ENCODE peak calls at places on chromosomes 7 and 10, in nine cellular contexts. One of them, this sample, is unnamed. For H3K79me2, the result is how much of the 10 kb centered on the place peaks cover.

GRCh38 chr7:41745451-41745850 is 42.6 kb upstream of the INHBA start:
- DNase-seq in GM23248: peak
- DNase-seq in PC-9: no peak
- DNase-seq in GM23338: no peak
- DNase-seq in neural progenitor cell: no peak
- DNase-seq in mammary epithelial cell: no peak
- DNase-seq in H1: no peak
- DNase-seq in HCT116: no peak
- DNase-seq in astrocyte: peak
- DNase-seq in this sample: peak

GRCh38 chr7:93921607-93922446 is at the start of gene GNG11:
- DNase-seq in GM23248: peak
- DNase-seq in PC-9: no peak
- DNase-seq in GM23338: peak
- DNase-seq in neural progenitor cell: peak
- DNase-seq in mammary epithelial cell: peak
- DNase-seq in H1: peak
- DNase-seq in HCT116: no peak
- DNase-seq in astrocyte: peak
- DNase-seq in this sample: peak

GRCh38 chr7:157978766-157979165 is 608.9 kb downstream of the PTPRN2 start:
- DNase-seq in GM23248: no peak
- DNase-seq in PC-9: no peak
- DNase-seq in GM23338: no peak
- DNase-seq in neural progenitor cell: no peak
- DNase-seq in mammary epithelial cell: no peak
- DNase-seq in H1: no peak
- DNase-seq in HCT116: no peak
- DNase-seq in astrocyte: no peak
- DNase-seq in this sample: no peak

GRCh38 chr10:7085913-7086589 is 324.8 kb downstream of the SFMBT2 start:
- DNase-seq in GM23248: peak
- DNase-seq in PC-9: no peak
- DNase-seq in GM23338: peak
- DNase-seq in neural progenitor cell: peak
- DNase-seq in mammary epithelial cell: peak
- DNase-seq in H1: no peak
- DNase-seq in HCT116: no peak
- DNase-seq in astrocyte: peak
- DNase-seq in this sample: peak

GRCh38 chr10:1063232-1063862 is 7.2 kb downstream of the WDR37 start:
- DNase-seq in GM23248: no peak
- DNase-seq in PC-9: no peak
- DNase-seq in GM23338: no peak
- DNase-seq in neural progenitor cell: no peak
- DNase-seq in mammary epithelial cell: no peak
- DNase-seq in H1: no peak
- DNase-seq in HCT116: no peak
- DNase-seq in astrocyte: no peak
- DNase-seq in this sample: no peak

GRCh38 chr7:103630318-103630717 is 184.3 kb upstream of the SLC26A5 start:
- DNase-seq in GM23248: peak
- DNase-seq in PC-9: peak
- DNase-seq in GM23338: no peak
- DNase-seq in neural progenitor cell: no peak
- DNase-seq in mammary epithelial cell: no peak
- DNase-seq in H1: no peak
- DNase-seq in HCT116: no peak
- DNase-seq in astrocyte: peak
- DNase-seq in this sample: peak

GRCh38 chr7:1259621-1260020 is 26.9 kb downstream of the UNCX start:
- DNase-seq in GM23248: no peak
- DNase-seq in PC-9: no peak
- DNase-seq in GM23338: no peak
- DNase-seq in neural progenitor cell: no peak
- DNase-seq in mammary epithelial cell: no peak
- DNase-seq in H1: no peak
- DNase-seq in HCT116: no peak
- DNase-seq in astrocyte: no peak
- DNase-seq in this sample: no peak

GRCh38 chr10:61378865-61379264 is 74.3 kb downstream of the TMEM26 start:
- DNase-seq in GM23248: no peak
- DNase-seq in PC-9: no peak
- DNase-seq in GM23338: no peak
- DNase-seq in neural progenitor cell: no peak
- DNase-seq in mammary epithelial cell: no peak
- DNase-seq in H1: no peak
- DNase-seq in HCT116: no peak
- DNase-seq in astrocyte: no peak
- DNase-seq in this sample: no peak

GRCh38 chr7:76512941-76513816 is 2.8 kb downstream of the UPK3B start:
- DNase-seq in GM23248: peak
- DNase-seq in PC-9: peak
- DNase-seq in GM23338: peak
- DNase-seq in neural progenitor cell: peak
- DNase-seq in mammary epithelial cell: no peak
- DNase-seq in H1: no peak
- DNase-seq in HCT116: peak
- DNase-seq in astrocyte: no peak
- DNase-seq in this sample: no peak

GRCh38 chr10:116049158-116049557 is 223.8 kb downstream of the GFRA1 start:
- DNase-seq in GM23248: no peak
- DNase-seq in PC-9: no peak
- DNase-seq in GM23338: no peak
- DNase-seq in neural progenitor cell: no peak
- DNase-seq in mammary epithelial cell: no peak
- DNase-seq in H1: no peak
- DNase-seq in HCT116: no peak
- DNase-seq in astrocyte: no peak
- DNase-seq in this sample: no peak

GRCh38 chr10:5071411-5072198 is 22.6 kb upstream of the AKR1C3 start:
- DNase-seq in GM23248: peak
- DNase-seq in PC-9: peak
- DNase-seq in GM23338: peak
- DNase-seq in neural progenitor cell: peak
- DNase-seq in mammary epithelial cell: peak
- DNase-seq in H1: no peak
- DNase-seq in HCT116: no peak
- DNase-seq in astrocyte: peak
- DNase-seq in this sample: peak

GRCh38 chr7:1668486-1668931 is 1.6 kb upstream of the ELFN1 start:
- DNase-seq in GM23248: no peak
- DNase-seq in PC-9: no peak
- DNase-seq in GM23338: peak
- DNase-seq in neural progenitor cell: peak
- DNase-seq in mammary epithelial cell: no peak
- DNase-seq in H1: no peak
- DNase-seq in HCT116: no peak
- DNase-seq in astrocyte: no peak
- DNase-seq in this sample: peak

GRCh38 chr10:127990846-127991542 is 84.1 kb downstream of the PTPRE start:
- DNase-seq in GM23248: peak
- DNase-seq in PC-9: peak
- DNase-seq in GM23338: no peak
- DNase-seq in neural progenitor cell: no peak
- DNase-seq in mammary epithelial cell: peak
- DNase-seq in H1: no peak
- DNase-seq in HCT116: peak
- DNase-seq in astrocyte: peak
- DNase-seq in this sample: peak

GRCh38 chr7:80379034-80379433 is 132.8 kb downstream of the GNAT3 start:
- DNase-seq in GM23248: peak
- DNase-seq in PC-9: no peak
- DNase-seq in GM23338: no peak
- DNase-seq in neural progenitor cell: no peak
- DNase-seq in mammary epithelial cell: peak
- DNase-seq in H1: no peak
- DNase-seq in HCT116: no peak
- DNase-seq in astrocyte: peak
- DNase-seq in this sample: peak

GRCh38 chr7:9557853-9558252 is 1124.4 kb downstream of the NXPH1 start:
- DNase-seq in GM23248: no peak
- DNase-seq in PC-9: no peak
- DNase-seq in GM23338: no peak
- DNase-seq in neural progenitor cell: no peak
- DNase-seq in mammary epithelial cell: no peak
- DNase-seq in H1: no peak
- DNase-seq in HCT116: no peak
- DNase-seq in astrocyte: no peak
- DNase-seq in this sample: no peak
- H2AFZ ChIP-seq in GM23248: no peak
- H2AFZ ChIP-seq in PC-9: no peak
- H2AFZ ChIP-seq in GM23338: no peak
- H2AFZ ChIP-seq in neural progenitor cell: peak
- H2AFZ ChIP-seq in mammary epithelial cell: no peak
- H2AFZ ChIP-seq in H1: no peak
- H2AFZ ChIP-seq in HCT116: no peak
- H2AFZ ChIP-seq in astrocyte: no peak
- H2AFZ ChIP-seq in this sample: no peak

GRCh38 chr10:31031205-31031665 is 430 bp downstream of the ZNF438 start:
- DNase-seq in GM23248: peak
- DNase-seq in PC-9: no peak
- DNase-seq in GM23338: no peak
- DNase-seq in neural progenitor cell: no peak
- DNase-seq in mammary epithelial cell: peak
- DNase-seq in H1: no peak
- DNase-seq in HCT116: no peak
- DNase-seq in astrocyte: no peak
- DNase-seq in this sample: no peak

GRCh38 chr10:31028076-31028475 is 3.6 kb downstream of the ZNF438 start:
- DNase-seq in GM23248: peak
- DNase-seq in PC-9: no peak
- DNase-seq in GM23338: no peak
- DNase-seq in neural progenitor cell: no peak
- DNase-seq in mammary epithelial cell: peak
- DNase-seq in H1: no peak
- DNase-seq in HCT116: no peak
- DNase-seq in astrocyte: no peak
- DNase-seq in this sample: no peak

GRCh38 chr10:31030800-31031199 is 865 bp downstream of the ZNF438 start:
- DNase-seq in GM23248: no peak
- DNase-seq in PC-9: no peak
- DNase-seq in GM23338: no peak
- DNase-seq in neural progenitor cell: peak
- DNase-seq in mammary epithelial cell: no peak
- DNase-seq in H1: no peak
- DNase-seq in HCT116: no peak
- DNase-seq in astrocyte: no peak
- DNase-seq in this sample: no peak

GRCh38 chr10:31031666-31032514 is at the start of gene ZNF438:
- DNase-seq in GM23248: peak
- DNase-seq in PC-9: peak
- DNase-seq in GM23338: peak
- DNase-seq in neural progenitor cell: peak
- DNase-seq in mammary epithelial cell: peak
- DNase-seq in H1: peak
- DNase-seq in HCT116: peak
- DNase-seq in astrocyte: peak
- DNase-seq in this sample: peak

GRCh38 chr10:31030216-31030615 is 1.4 kb downstream of the ZNF438 start:
- DNase-seq in GM23248: peak
- DNase-seq in PC-9: no peak
- DNase-seq in GM23338: no peak
- DNase-seq in neural progenitor cell: no peak
- DNase-seq in mammary epithelial cell: no peak
- DNase-seq in H1: no peak
- DNase-seq in HCT116: no peak
- DNase-seq in astrocyte: peak
- DNase-seq in this sample: peak
- H3K4me3 ChIP-seq in GM23248: peak
- H3K4me3 ChIP-seq in PC-9: no peak
- H3K4me3 ChIP-seq in GM23338: peak
- H3K4me3 ChIP-seq in neural progenitor cell: no peak
- H3K4me3 ChIP-seq in mammary epithelial cell: no peak
- H3K4me3 ChIP-seq in H1: no peak
- H3K4me3 ChIP-seq in HCT116: no peak
- H3K4me3 ChIP-seq in astrocyte: no peak
- H3K4me3 ChIP-seq in this sample: no peak

GRCh38 chr7:77538186-77538907 is 1.3 kb downstream of the PTPN12 start:
- DNase-seq in GM23248: peak
- DNase-seq in PC-9: peak
- DNase-seq in GM23338: peak
- DNase-seq in neural progenitor cell: peak
- DNase-seq in mammary epithelial cell: peak
- DNase-seq in H1: peak
- DNase-seq in HCT116: peak
- DNase-seq in astrocyte: peak
- DNase-seq in this sample: peak
- H3K79me2 ChIP-seq in GM23248: half or more
- H3K79me2 ChIP-seq in PC-9: half or more
- H3K79me2 ChIP-seq in GM23338: half or more
- H3K79me2 ChIP-seq in neural progenitor cell: half or more
- H3K79me2 ChIP-seq in mammary epithelial cell: half or more
- H3K79me2 ChIP-seq in H1: under half
- H3K79me2 ChIP-seq in HCT116: half or more
- H3K79me2 ChIP-seq in astrocyte: half or more
- H3K79me2 ChIP-seq in this sample: half or more

GRCh38 chr7:19133891-19134290 is 11.3 kb downstream of the FERD3L start:
- DNase-seq in GM23248: peak
- DNase-seq in PC-9: no peak
- DNase-seq in GM23338: no peak
- DNase-seq in neural progenitor cell: no peak
- DNase-seq in mammary epithelial cell: no peak
- DNase-seq in H1: no peak
- DNase-seq in HCT116: no peak
- DNase-seq in astrocyte: no peak
- DNase-seq in this sample: no peak
- H2AFZ ChIP-seq in GM23248: no peak
- H2AFZ ChIP-seq in PC-9: no peak
- H2AFZ ChIP-seq in GM23338: no peak
- H2AFZ ChIP-seq in neural progenitor cell: no peak
- H2AFZ ChIP-seq in mammary epithelial cell: no peak
- H2AFZ ChIP-seq in H1: no peak
- H2AFZ ChIP-seq in HCT116: no peak
- H2AFZ ChIP-seq in astrocyte: no peak
- H2AFZ ChIP-seq in this sample: no peak

GRCh38 chr10:83678850-83679249 is 460.5 kb upstream of the GHITM start:
- DNase-seq in GM23248: no peak
- DNase-seq in PC-9: no peak
- DNase-seq in GM23338: no peak
- DNase-seq in neural progenitor cell: no peak
- DNase-seq in mammary epithelial cell: no peak
- DNase-seq in H1: no peak
- DNase-seq in HCT116: no peak
- DNase-seq in astrocyte: no peak
- DNase-seq in this sample: no peak
- H3K4me3 ChIP-seq in GM23248: no peak
- H3K4me3 ChIP-seq in PC-9: no peak
- H3K4me3 ChIP-seq in GM23338: no peak
- H3K4me3 ChIP-seq in neural progenitor cell: no peak
- H3K4me3 ChIP-seq in mammary epithelial cell: no peak
- H3K4me3 ChIP-seq in H1: no peak
- H3K4me3 ChIP-seq in HCT116: no peak
- H3K4me3 ChIP-seq in astrocyte: no peak
- H3K4me3 ChIP-seq in this sample: no peak

DNA sequence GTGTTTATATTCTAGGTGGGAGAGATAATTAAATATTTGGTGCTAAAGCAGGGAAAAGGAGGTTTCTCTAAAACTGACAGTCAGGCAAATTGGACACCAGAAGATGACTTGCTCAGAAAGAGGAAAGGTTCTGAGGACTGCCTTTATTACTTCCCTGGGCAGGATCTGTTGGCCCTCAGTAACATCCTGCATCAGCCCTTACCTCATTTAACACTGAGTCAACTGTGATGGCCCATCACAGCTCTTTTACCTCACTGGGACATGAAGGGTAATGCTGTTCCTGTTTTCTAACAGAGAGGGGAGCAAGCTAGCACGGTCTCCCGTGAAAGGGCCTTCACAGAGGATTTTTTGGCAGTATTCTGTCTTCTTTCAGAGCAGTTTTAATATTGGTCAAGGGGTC is 12.0 kb downstream of the PPP1R17 start:
- DNase-seq in GM23248: no peak
- DNase-seq in PC-9: no peak
- DNase-seq in GM23338: peak
- DNase-seq in neural progenitor cell: no peak
- DNase-seq in mammary epithelial cell: no peak
- DNase-seq in H1: no peak
- DNase-seq in HCT116: no peak
- DNase-seq in astrocyte: no peak
- DNase-seq in this sample: no peak
- H3K79me2 ChIP-seq in GM23248: under half
- H3K79me2 ChIP-seq in PC-9: under half
- H3K79me2 ChIP-seq in GM23338: under half
- H3K79me2 ChIP-seq in neural progenitor cell: under half
- H3K79me2 ChIP-seq in mammary epithelial cell: under half
- H3K79me2 ChIP-seq in H1: under half
- H3K79me2 ChIP-seq in HCT116: under half
- H3K79me2 ChIP-seq in astrocyte: under half
- H3K79me2 ChIP-seq in this sample: under half

This sample was measured in fibroblast of lung.